ENCODE peak calls at places on chromosomes 3 and 15, in seven cellular contexts. One of them, this sample, is unnamed.

GRCh38 chr3:126394179-126394976 is at the start of gene CFAP100:
- DNase-seq in mesendoderm: peak; percentile 85
- DNase-seq in adrenal gland: no peak
- DNase-seq in Peyer's patch: peak; percentile 38
- DNase-seq in uterus: no peak
- DNase-seq in effector memory CD4-positive, alpha-beta T cell: no peak
- DNase-seq in IMR-90: peak; percentile 15
- DNase-seq in this sample: no peak

GRCh38 chr3:123582315-123582714 is 2.5 kb downstream of the HACD2 start:
- DNase-seq in mesendoderm: no peak
- DNase-seq in adrenal gland: peak; percentile 23
- DNase-seq in Peyer's patch: no peak
- DNase-seq in uterus: no peak
- DNase-seq in effector memory CD4-positive, alpha-beta T cell: no peak
- DNase-seq in IMR-90: no peak
- DNase-seq in this sample: no peak

GRCh38 chr15:84949845-84950569 is 31.6 kb upstream of the PDE8A start:
- DNase-seq in mesendoderm: no peak
- DNase-seq in adrenal gland: no peak
- DNase-seq in Peyer's patch: no peak
- DNase-seq in uterus: no peak
- DNase-seq in effector memory CD4-positive, alpha-beta T cell: no peak
- DNase-seq in IMR-90: no peak
- DNase-seq in this sample: no peak

GRCh38 chr3:60839242-60839641 is 412.0 kb downstream of the FHIT start:
- DNase-seq in mesendoderm: peak; percentile 68
- DNase-seq in adrenal gland: no peak
- DNase-seq in Peyer's patch: no peak
- DNase-seq in uterus: no peak
- DNase-seq in effector memory CD4-positive, alpha-beta T cell: no peak
- DNase-seq in IMR-90: no peak
- DNase-seq in this sample: no peak

GRCh38 chr3:194606163-194606562 is 27.1 kb downstream of the TMEM44 start:
- DNase-seq in mesendoderm: no peak
- DNase-seq in adrenal gland: no peak
- DNase-seq in Peyer's patch: no peak
- DNase-seq in uterus: no peak
- DNase-seq in effector memory CD4-positive, alpha-beta T cell: no peak
- DNase-seq in IMR-90: no peak
- DNase-seq in this sample: no peak

GRCh38 chr3:180319461-180319860 is 282.5 kb upstream of the TTC14 start:
- DNase-seq in mesendoderm: no peak
- DNase-seq in adrenal gland: no peak
- DNase-seq in Peyer's patch: no peak
- DNase-seq in uterus: no peak
- DNase-seq in effector memory CD4-positive, alpha-beta T cell: no peak
- DNase-seq in IMR-90: peak; percentile 40
- DNase-seq in this sample: no peak

GRCh38 chr3:163218336-163218735 is 1721.7 kb downstream of the OTOL1 start:
- DNase-seq in mesendoderm: no peak
- DNase-seq in adrenal gland: no peak
- DNase-seq in Peyer's patch: no peak
- DNase-seq in uterus: no peak
- DNase-seq in effector memory CD4-positive, alpha-beta T cell: no peak
- DNase-seq in IMR-90: no peak
- DNase-seq in this sample: no peak

GRCh38 chr3:153219147-153219546 is 57.1 kb downstream of the RAP2B start:
- DNase-seq in mesendoderm: no peak
- DNase-seq in adrenal gland: no peak
- DNase-seq in Peyer's patch: no peak
- DNase-seq in uterus: no peak
- DNase-seq in effector memory CD4-positive, alpha-beta T cell: no peak
- DNase-seq in IMR-90: peak; percentile 49
- DNase-seq in this sample: no peak

GRCh38 chr15:62902821-62903220 is 139.7 kb upstream of the TPM1 start:
- DNase-seq in mesendoderm: peak; percentile 78
- DNase-seq in adrenal gland: no peak
- DNase-seq in Peyer's patch: no peak
- DNase-seq in uterus: no peak
- DNase-seq in effector memory CD4-positive, alpha-beta T cell: no peak
- DNase-seq in IMR-90: no peak
- DNase-seq in this sample: no peak

GRCh38 chr3:17745301-17745700 is 2.9 kb upstream of the TBC1D5 start:
- DNase-seq in mesendoderm: peak; percentile 18
- DNase-seq in adrenal gland: no peak
- DNase-seq in Peyer's patch: no peak
- DNase-seq in uterus: no peak
- DNase-seq in effector memory CD4-positive, alpha-beta T cell: no peak
- DNase-seq in IMR-90: no peak
- DNase-seq in this sample: no peak

GRCh38 chr3:153215971-153216370 is 53.9 kb downstream of the RAP2B start:
- DNase-seq in mesendoderm: no peak
- DNase-seq in adrenal gland: no peak
- DNase-seq in Peyer's patch: no peak
- DNase-seq in uterus: no peak
- DNase-seq in effector memory CD4-positive, alpha-beta T cell: no peak
- DNase-seq in IMR-90: no peak
- DNase-seq in this sample: no peak

GRCh38 chr15:91408476-91409076 is 308.5 kb downstream of the SV2B start:
- DNase-seq in mesendoderm: peak; percentile 59
- DNase-seq in adrenal gland: peak; percentile 67
- DNase-seq in Peyer's patch: no peak
- DNase-seq in uterus: peak; percentile 25
- DNase-seq in effector memory CD4-positive, alpha-beta T cell: no peak
- DNase-seq in IMR-90: peak; percentile 62
- DNase-seq in this sample: no peak

GRCh38 chr3:197709135-197709534 is 27.6 kb downstream of the RUBCN start:
- DNase-seq in mesendoderm: no peak
- DNase-seq in adrenal gland: no peak
- DNase-seq in Peyer's patch: peak; percentile 67
- DNase-seq in uterus: no peak
- DNase-seq in effector memory CD4-positive, alpha-beta T cell: no peak
- DNase-seq in IMR-90: no peak
- DNase-seq in this sample: no peak

GRCh38 chr3:44323341-44323955 is 15.1 kb upstream of the TCAIM start:
- DNase-seq in mesendoderm: peak; percentile 54
- DNase-seq in adrenal gland: peak; percentile 63
- DNase-seq in Peyer's patch: peak; percentile 83
- DNase-seq in uterus: peak; percentile 63
- DNase-seq in effector memory CD4-positive, alpha-beta T cell: no peak
- DNase-seq in IMR-90: peak; percentile 71
- DNase-seq in this sample: peak; percentile 44

GRCh38 chr3:102238362-102238761 is 196.5 kb upstream of the ZPLD1 start:
- DNase-seq in mesendoderm: peak; percentile 36
- DNase-seq in adrenal gland: no peak
- DNase-seq in Peyer's patch: no peak
- DNase-seq in uterus: no peak
- DNase-seq in effector memory CD4-positive, alpha-beta T cell: no peak
- DNase-seq in IMR-90: no peak
- DNase-seq in this sample: no peak

GRCh38 chr3:23926736-23927135 is 9.8 kb downstream of the RPL15 start:
- DNase-seq in mesendoderm: peak; percentile 36
- DNase-seq in adrenal gland: no peak
- DNase-seq in Peyer's patch: no peak
- DNase-seq in uterus: no peak
- DNase-seq in effector memory CD4-positive, alpha-beta T cell: no peak
- DNase-seq in IMR-90: no peak
- DNase-seq in this sample: no peak

GRCh38 chr3:169071003-169071402 is 592.5 kb downstream of the MECOM start:
- DNase-seq in mesendoderm: no peak
- DNase-seq in adrenal gland: no peak
- DNase-seq in Peyer's patch: no peak
- DNase-seq in uterus: no peak
- DNase-seq in effector memory CD4-positive, alpha-beta T cell: no peak
- DNase-seq in IMR-90: peak; percentile 36
- DNase-seq in this sample: no peak

GRCh38 chr3:99850608-99851007 is 32.9 kb downstream of the CMSS1 start:
- DNase-seq in mesendoderm: no peak
- DNase-seq in adrenal gland: no peak
- DNase-seq in Peyer's patch: no peak
- DNase-seq in uterus: no peak
- DNase-seq in effector memory CD4-positive, alpha-beta T cell: no peak
- DNase-seq in IMR-90: no peak
- DNase-seq in this sample: no peak

DNA sequence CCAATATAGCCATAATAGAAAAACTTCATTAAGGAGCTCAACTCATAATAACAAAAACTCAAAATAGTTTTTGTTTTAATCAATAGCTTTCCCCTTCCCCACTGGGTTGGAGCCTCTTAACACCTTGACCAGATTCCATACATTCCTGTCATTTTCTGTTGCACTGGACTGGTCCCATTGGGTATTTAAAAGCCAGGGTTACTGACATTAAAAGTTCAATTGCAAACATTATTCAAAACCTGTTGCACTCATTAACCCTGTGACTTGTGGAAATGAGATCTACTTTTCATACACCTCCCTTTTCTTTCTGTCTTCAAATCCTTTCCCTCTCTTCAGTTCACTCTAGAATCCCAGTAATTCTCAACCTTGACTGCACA is 1.7 kb upstream of the HRG start:
- DNase-seq in mesendoderm: peak; percentile 82
- DNase-seq in adrenal gland: no peak
- DNase-seq in Peyer's patch: no peak
- DNase-seq in uterus: no peak
- DNase-seq in effector memory CD4-positive, alpha-beta T cell: no peak
- DNase-seq in IMR-90: no peak
- DNase-seq in this sample: no peak
- H3K4me3 ChIP-seq in mesendoderm: no peak overlapping the region
- H3K4me3 ChIP-seq in adrenal gland: no peak overlapping the region
- H3K4me3 ChIP-seq in Peyer's patch: no peak overlapping the region
- H3K4me3 ChIP-seq in uterus: no peak overlapping the region
- H3K4me3 ChIP-seq in effector memory CD4-positive, alpha-beta T cell: no peak overlapping the region
- H3K4me3 ChIP-seq in IMR-90: no peak overlapping the region
- H3K4me3 ChIP-seq in this sample: no peak overlapping the region

DNA sequence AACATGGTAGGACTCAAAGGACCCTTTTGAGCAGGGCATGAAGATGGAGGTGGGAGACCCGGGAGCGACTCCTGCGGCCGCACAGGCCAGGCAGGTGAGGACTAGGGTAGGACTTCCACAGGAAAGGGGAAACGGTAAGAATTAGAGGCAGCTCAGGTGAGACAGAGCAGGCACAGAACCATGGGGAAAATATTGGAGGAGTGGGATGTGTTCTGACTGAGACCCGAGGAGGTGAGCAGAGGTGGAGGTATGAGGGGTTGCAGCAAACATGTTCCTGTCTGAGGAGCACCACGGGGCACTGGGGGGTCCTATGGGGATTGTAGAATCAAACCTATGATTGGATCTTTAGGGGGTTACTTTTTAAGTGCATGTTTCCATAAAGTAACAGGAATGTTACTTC is 1.4 kb upstream of the ISG20 start:
- DNase-seq in mesendoderm: no peak
- DNase-seq in adrenal gland: no peak
- DNase-seq in Peyer's patch: peak; percentile 40
- DNase-seq in uterus: no peak
- DNase-seq in effector memory CD4-positive, alpha-beta T cell: no peak
- DNase-seq in IMR-90: no peak
- DNase-seq in this sample: no peak
- H3K4me1 ChIP-seq in mesendoderm: peaks cover 2% of the 10 kb centered on the region
- H3K4me1 ChIP-seq in adrenal gland: peaks cover 17% of the 10 kb centered on the region
- H3K4me1 ChIP-seq in Peyer's patch: peaks cover 47% of the 10 kb centered on the region
- H3K4me1 ChIP-seq in uterus: no peaks in the 10 kb centered on the region
- H3K4me1 ChIP-seq in effector memory CD4-positive, alpha-beta T cell: peaks cover 69% of the 10 kb centered on the region
- H3K4me1 ChIP-seq in IMR-90: peaks cover 18% of the 10 kb centered on the region
- H3K4me1 ChIP-seq in this sample: peaks cover 90% of the 10 kb centered on the region

GRCh38 chr15:92813440-92813839 is 86.7 kb upstream of the CHD2 start:
- DNase-seq in mesendoderm: no peak
- DNase-seq in adrenal gland: no peak
- DNase-seq in Peyer's patch: no peak
- DNase-seq in uterus: no peak
- DNase-seq in effector memory CD4-positive, alpha-beta T cell: no peak
- DNase-seq in IMR-90: no peak
- DNase-seq in this sample: no peak
- H3K4me3 ChIP-seq in mesendoderm: no peak overlapping the region
- H3K4me3 ChIP-seq in adrenal gland: no peak overlapping the region
- H3K4me3 ChIP-seq in Peyer's patch: no peak overlapping the region
- H3K4me3 ChIP-seq in uterus: no peak overlapping the region
- H3K4me3 ChIP-seq in effector memory CD4-positive, alpha-beta T cell: peak overlapping the region; percentile 20
- H3K4me3 ChIP-seq in IMR-90: no peak overlapping the region
- H3K4me3 ChIP-seq in this sample: peak overlapping the region; percentile 43

GRCh38 chr3:46566040-46566631 is at the start of gene LRRC2:
- DNase-seq in mesendoderm: peak; percentile 90
- DNase-seq in adrenal gland: no peak
- DNase-seq in Peyer's patch: peak; percentile 69
- DNase-seq in uterus: peak; percentile 77
- DNase-seq in effector memory CD4-positive, alpha-beta T cell: no peak
- DNase-seq in IMR-90: peak; percentile 76
- DNase-seq in this sample: no peak

GRCh38 chr3:46565113-46565490 is 1.0 kb downstream of the LRRC2 start:
- DNase-seq in mesendoderm: no peak
- DNase-seq in adrenal gland: no peak
- DNase-seq in Peyer's patch: no peak
- DNase-seq in uterus: no peak
- DNase-seq in effector memory CD4-positive, alpha-beta T cell: no peak
- DNase-seq in IMR-90: no peak
- DNase-seq in this sample: no peak

GRCh38 chr3:46565607-46566039 is 479 bp downstream of the LRRC2 start:
- DNase-seq in mesendoderm: peak; percentile 89
- DNase-seq in adrenal gland: no peak
- DNase-seq in Peyer's patch: no peak
- DNase-seq in uterus: peak; percentile 37
- DNase-seq in effector memory CD4-positive, alpha-beta T cell: no peak
- DNase-seq in IMR-90: peak; percentile 22
- DNase-seq in this sample: no peak

GRCh38 chr3:46561951-46562350 is 4.2 kb downstream of the LRRC2 start:
- DNase-seq in mesendoderm: no peak
- DNase-seq in adrenal gland: no peak
- DNase-seq in Peyer's patch: no peak
- DNase-seq in uterus: no peak
- DNase-seq in effector memory CD4-positive, alpha-beta T cell: no peak
- DNase-seq in IMR-90: peak; percentile 25
- DNase-seq in this sample: no peak

DNA sequence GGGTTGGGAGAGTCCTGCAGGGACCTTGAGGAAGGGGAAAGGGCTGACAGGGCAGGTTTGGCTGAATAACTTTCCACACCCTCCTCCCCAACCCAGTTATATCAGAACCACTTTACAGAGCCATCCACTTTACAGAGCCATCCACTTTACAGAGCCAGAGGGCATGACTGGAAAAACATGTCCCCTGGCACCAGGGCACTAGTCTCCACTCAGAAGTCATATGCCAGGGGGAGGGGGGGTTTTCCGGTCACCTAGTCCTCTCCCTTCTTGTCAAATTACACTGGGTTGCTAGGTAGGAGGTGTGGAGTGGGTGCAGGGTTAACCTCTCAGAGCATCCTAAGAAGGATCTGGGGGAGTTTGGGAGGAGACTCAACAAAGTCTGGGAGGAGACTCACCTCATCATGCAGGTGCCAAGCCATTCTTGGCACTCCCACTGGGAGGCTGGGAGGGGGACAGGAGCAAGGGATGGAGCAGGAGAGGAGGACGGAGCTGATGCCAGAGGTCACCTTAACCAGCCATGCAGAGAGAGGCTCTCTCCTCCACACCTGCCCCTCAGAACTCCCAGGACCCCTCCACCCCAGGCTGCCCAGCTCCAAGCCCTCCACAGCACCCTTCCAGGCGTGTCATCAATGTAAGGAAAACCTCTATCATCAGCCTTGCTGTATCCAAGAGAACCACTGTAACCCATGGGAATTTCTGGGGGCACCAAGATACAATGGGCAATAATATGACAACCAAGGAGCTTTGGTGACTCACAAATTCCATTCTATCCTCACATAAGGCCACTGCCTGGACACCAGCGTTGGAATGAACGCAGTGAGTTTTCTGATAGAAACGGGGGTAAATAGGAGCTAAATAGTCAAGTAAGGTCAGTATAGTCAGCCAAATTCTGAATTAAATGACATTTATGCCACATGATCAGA is 1.7 kb downstream of the LRRC2 start:
- DNase-seq in mesendoderm: no peak
- DNase-seq in adrenal gland: peak; percentile 38
- DNase-seq in Peyer's patch: no peak
- DNase-seq in uterus: no peak
- DNase-seq in effector memory CD4-positive, alpha-beta T cell: no peak
- DNase-seq in IMR-90: no peak
- DNase-seq in this sample: no peak
- H3K4me1 ChIP-seq in mesendoderm: peaks cover 5% of the 10 kb centered on the region
- H3K4me1 ChIP-seq in adrenal gland: peaks cover 9% of the 10 kb centered on the region
- H3K4me1 ChIP-seq in Peyer's patch: no peaks in the 10 kb centered on the region
- H3K4me1 ChIP-seq in uterus: no peaks in the 10 kb centered on the region
- H3K4me1 ChIP-seq in effector memory CD4-positive, alpha-beta T cell: no peaks in the 10 kb centered on the region
- H3K4me1 ChIP-seq in IMR-90: peaks cover 11% of the 10 kb centered on the region
- H3K4me1 ChIP-seq in this sample: peaks cover 15% of the 10 kb centered on the region

This sample was measured in CD4-positive, CD25-positive, alpha-beta regulatory T cell.